ENCODE peak calls at places on chromosome 22, in six cellular contexts. U is transverse colon; V is COLO829; A is hypothalamus; C is memory B cell; G is activated CD4-positive, alpha-beta T cell treated with anti-CD3 and anti-CD28 coated beads for 1 hour. N is an unnamed sample.

GRCh38 chr22:40808018-40808841 is 10.9 kb downstream of the SLC25A17 start:
- DNase-seq in U (no peak), V (peak; percentile 67), A (no peak), C (no peak), G (no peak), N (no peak)

GRCh38 chr22:48890693-48891554 is 936.7 kb downstream of the BRD1 start:
- DNase-seq in U (no peak), V (no peak), A (no peak), C (no peak), G (no peak), N (peak; percentile 9)

GRCh38 chr22:21700822-21701221 is 34.8 kb downstream of the YPEL1 start:
- DNase-seq in U (no peak), V (no peak), A (no peak), C (no peak), G (no peak), N (no peak)

GRCh38 chr22:37905534-37906363 is at the start of gene MICALL1:
- DNase-seq in U (peak; percentile 85), V (peak; percentile 61), A (no peak), C (peak; percentile 58), G (peak; percentile 43), N (peak; percentile 76)

GRCh38 chr22:30869996-30870395 is 98.6 kb downstream of the MORC2 start:
- DNase-seq in U (no peak), V (no peak), A (no peak), C (no peak), G (no peak), N (no peak)

GRCh38 chr22:46010177-46010867 is 33.4 kb upstream of the WNT7B start:
- DNase-seq in U (no peak), V (peak; percentile 41), A (no peak), C (no peak), G (no peak), N (peak; percentile 11)

GRCh38 chr22:42544686-42545085 is 9.1 kb upstream of the SERHL2 start:
- DNase-seq in U (no peak), V (no peak), A (no peak), C (no peak), G (no peak), N (no peak)

GRCh38 chr22:47337161-47337621 is 574.7 kb downstream of the TBC1D22A start:
- DNase-seq in U (peak; percentile 14), V (peak; percentile 69), A (peak; percentile 20), C (no peak), G (no peak), N (no peak)

GRCh38 chr22:30802202-30803166 is 107.8 kb downstream of the OSBP2 start:
- DNase-seq in U (peak; percentile 86), V (peak; percentile 63), A (peak; percentile 43), C (no peak), G (peak; percentile 38), N (peak; percentile 85)

GRCh38 chr22:22788460-22789037 is 99.1 kb upstream of the IGLL5 start:
- DNase-seq in U (no peak), V (no peak), A (no peak), C (no peak), G (no peak), N (no peak)

GRCh38 chr22:24474221-24474620 is 20.9 kb upstream of the UPB1 start:
- DNase-seq in U (no peak), V (peak; percentile 42), A (no peak), C (no peak), G (no peak), N (no peak)

GRCh38 chr22:40196628-40197027 is 18.9 kb downstream of the TNRC6B start:
- DNase-seq in U (no peak), V (peak; percentile 79), A (no peak), C (no peak), G (no peak), N (no peak)

GRCh38 chr22:49020314-49020713 is 807.4 kb downstream of the BRD1 start:
- DNase-seq in U (no peak), V (no peak), A (no peak), C (no peak), G (no peak), N (no peak)

GRCh38 chr22:24937114-24937513 is 9.4 kb downstream of the LHFPL7 start:
- DNase-seq in U (no peak), V (no peak), A (no peak), C (no peak), G (no peak), N (no peak)

GRCh38 chr22:39349967-39350802 is at the start of gene SYNGR1:
- DNase-seq in U (no peak), V (no peak), A (no peak), C (peak; percentile 9), G (no peak), N (no peak)

GRCh38 chr22:45664136-45664646 is 7.4 kb upstream of the ATXN10 start:
- DNase-seq in U (no peak), V (no peak), A (no peak), C (no peak), G (no peak), N (no peak)

GRCh38 chr22:50733521-50734342 is 4.3 kb upstream of the ACR start:
- DNase-seq in U (peak; percentile 5), V (no peak), A (no peak), C (no peak), G (no peak), N (peak; percentile 16)

GRCh38 chr22:23369054-23369685 is 188.9 kb downstream of the BCR start:
- DNase-seq in U (no peak), V (no peak), A (no peak), C (no peak), G (no peak), N (no peak)

GRCh38 chr22:50610041-50610451 is 9.5 kb downstream of the MAPK8IP2 start:
- DNase-seq in U (no peak), V (no peak), A (no peak), C (no peak), G (no peak), N (no peak)

GRCh38 chr22:46587492-46588278 is 32.5 kb upstream of the GRAMD4 start:
- DNase-seq in U (peak; percentile 85), V (no peak), A (no peak), C (peak; percentile 85), G (no peak), N (peak; percentile 48)

GRCh38 chr22:20431520-20432237 is 5.9 kb downstream of the SCARF2 start:
- DNase-seq in U (no peak), V (no peak), A (no peak), C (no peak), G (no peak), N (no peak)

GRCh38 chr22:27768027-27768640 is 33.4 kb downstream of the MN1 start:
- DNase-seq in U (no peak), V (no peak), A (no peak), C (no peak), G (no peak), N (no peak)

GRCh38 chr22:17772249-17772962 is 1.9 kb downstream of the BID start:
- DNase-seq in U (no peak), V (no peak), A (no peak), C (no peak), G (no peak), N (no peak)

GRCh38 chr22:27489265-27489675 is 312.3 kb downstream of the MN1 start:
- DNase-seq in U (peak; percentile 86), V (no peak), A (no peak), C (no peak), G (no peak), N (no peak)

GRCh38 chr22:46592390-46592872 is 27.8 kb upstream of the GRAMD4 start:
- DNase-seq in U (peak; percentile 71), V (peak; percentile 92), A (no peak), C (peak; percentile 59), G (no peak), N (peak; percentile 60)

GRCh38 chr22:49312601-49313000 is 515.1 kb downstream of the BRD1 start:
- DNase-seq in U (no peak), V (no peak), A (no peak), C (no peak), G (no peak), N (no peak)

GRCh38 chr22:31308181-31308580 is 15.9 kb upstream of the PIK3IP1 start:
- DNase-seq in U (no peak), V (no peak), A (no peak), C (no peak), G (no peak), N (no peak)

GRCh38 chr22:37259540-37260029 is 15.5 kb upstream of the RAC2 start:
- DNase-seq in U (no peak), V (peak; percentile 50), A (no peak), C (no peak), G (no peak), N (no peak)

GRCh38 chr22:49994361-49995058 is 18.1 kb downstream of the IL17REL start:
- DNase-seq in U (peak; percentile 6), V (no peak), A (no peak), C (no peak), G (no peak), N (no peak)

GRCh38 chr22:41524283-41524682 is 20.0 kb downstream of the POLR3H start:
- DNase-seq in U (peak; percentile 59), V (no peak), A (peak; percentile 18), C (no peak), G (no peak), N (peak; percentile 71)

GRCh38 chr22:35590634-35591295 is 26.4 kb downstream of the MB start:
- DNase-seq in U (no peak), V (no peak), A (no peak), C (no peak), G (no peak), N (no peak)

GRCh38 chr22:38167988-38168407 is 13.6 kb downstream of the PLA2G6 start:
- DNase-seq in U (no peak), V (no peak), A (no peak), C (no peak), G (no peak), N (peak; percentile 66)

GRCh38 chr22:18979957-18980356 is 43.9 kb upstream of the PRODH start:
- DNase-seq in U (no peak), V (no peak), A (no peak), C (no peak), G (no peak), N (no peak)

GRCh38 chr22:42511401-42511891 is 8.2 kb downstream of the RRP7A start:
- DNase-seq in U (peak; percentile 45), V (no peak), A (no peak), C (no peak), G (no peak), N (no peak)

N was measured in left ventricle myocardium inferior.